ENCODE peak calls at places on chromosomes 2 and 18, in six cellular contexts. One of them, this sample, is unnamed.

GRCh38 chr2:217552081-217552480 is 450.7 kb downstream of the TNS1 start:
- DNase-seq in right atrium auricular region: no peak
- DNase-seq in pancreas: no peak
- DNase-seq in stomach: no peak
- DNase-seq in uterus: no peak
- DNase-seq in spleen: no peak
- DNase-seq in this sample: no peak

GRCh38 chr2:10548626-10549025 is 100.5 kb upstream of the ODC1 start:
- DNase-seq in right atrium auricular region: no peak
- DNase-seq in pancreas: no peak
- DNase-seq in stomach: no peak
- DNase-seq in uterus: no peak
- DNase-seq in spleen: no peak
- DNase-seq in this sample: no peak

GRCh38 chr2:29114841-29115609 is at the start of gene CLIP4:
- DNase-seq in right atrium auricular region: peak
- DNase-seq in pancreas: peak
- DNase-seq in stomach: peak
- DNase-seq in uterus: peak
- DNase-seq in spleen: peak
- DNase-seq in this sample: peak

GRCh38 chr2:215713393-215713792 is 277.5 kb upstream of the FN1 start:
- DNase-seq in right atrium auricular region: no peak
- DNase-seq in pancreas: no peak
- DNase-seq in stomach: no peak
- DNase-seq in uterus: no peak
- DNase-seq in spleen: no peak
- DNase-seq in this sample: no peak

GRCh38 chr2:222418734-222419133 is 5.6 kb upstream of the SGPP2 start:
- DNase-seq in right atrium auricular region: no peak
- DNase-seq in pancreas: no peak
- DNase-seq in stomach: no peak
- DNase-seq in uterus: no peak
- DNase-seq in spleen: no peak
- DNase-seq in this sample: no peak

GRCh38 chr2:20403693-20404381 is 43.0 kb upstream of the RHOB start:
- DNase-seq in right atrium auricular region: peak
- DNase-seq in pancreas: no peak
- DNase-seq in stomach: no peak
- DNase-seq in uterus: no peak
- DNase-seq in spleen: no peak
- DNase-seq in this sample: no peak

GRCh38 chr2:109123586-109124201 is 5.3 kb upstream of the SH3RF3 start:
- DNase-seq in right atrium auricular region: peak
- DNase-seq in pancreas: no peak
- DNase-seq in stomach: no peak
- DNase-seq in uterus: no peak
- DNase-seq in spleen: no peak
- DNase-seq in this sample: no peak

GRCh38 chr2:137190411-137191190 is 425.3 kb downstream of the THSD7B start:
- DNase-seq in right atrium auricular region: no peak
- DNase-seq in pancreas: peak
- DNase-seq in stomach: no peak
- DNase-seq in uterus: no peak
- DNase-seq in spleen: no peak
- DNase-seq in this sample: peak

GRCh38 chr2:51013060-51013746 is 18.7 kb downstream of the NRXN1 start:
- DNase-seq in right atrium auricular region: no peak
- DNase-seq in pancreas: peak
- DNase-seq in stomach: peak
- DNase-seq in uterus: no peak
- DNase-seq in spleen: no peak
- DNase-seq in this sample: no peak

GRCh38 chr2:56676966-56677365 is 493.2 kb downstream of the CCDC85A start:
- DNase-seq in right atrium auricular region: no peak
- DNase-seq in pancreas: no peak
- DNase-seq in stomach: no peak
- DNase-seq in uterus: no peak
- DNase-seq in spleen: no peak
- DNase-seq in this sample: no peak

GRCh38 chr2:106272202-106272807 is 78.2 kb upstream of the UXS1 start:
- DNase-seq in right atrium auricular region: no peak
- DNase-seq in pancreas: no peak
- DNase-seq in stomach: no peak
- DNase-seq in uterus: no peak
- DNase-seq in spleen: no peak
- DNase-seq in this sample: no peak

GRCh38 chr18:31744661-31745060 is 16.0 kb downstream of the SLC25A52 start:
- DNase-seq in right atrium auricular region: no peak
- DNase-seq in pancreas: no peak
- DNase-seq in stomach: no peak
- DNase-seq in uterus: no peak
- DNase-seq in spleen: no peak
- DNase-seq in this sample: no peak

GRCh38 chr2:120012771-120013568 is at the start of gene EPB41L5:
- DNase-seq in right atrium auricular region: peak
- DNase-seq in pancreas: peak
- DNase-seq in stomach: peak
- DNase-seq in uterus: peak
- DNase-seq in spleen: peak
- DNase-seq in this sample: peak

GRCh38 chr2:120016800-120017199 is 3.9 kb downstream of the EPB41L5 start:
- DNase-seq in right atrium auricular region: no peak
- DNase-seq in pancreas: no peak
- DNase-seq in stomach: no peak
- DNase-seq in uterus: no peak
- DNase-seq in spleen: no peak
- DNase-seq in this sample: no peak

GRCh38 chr2:120012363-120012762 is 514 bp upstream of the EPB41L5 start:
- DNase-seq in right atrium auricular region: no peak
- DNase-seq in pancreas: no peak
- DNase-seq in stomach: no peak
- DNase-seq in uterus: no peak
- DNase-seq in spleen: no peak
- DNase-seq in this sample: no peak

GRCh38 chr2:120013569-120014223 is 819 bp downstream of the EPB41L5 start:
- DNase-seq in right atrium auricular region: no peak
- DNase-seq in pancreas: peak
- DNase-seq in stomach: no peak
- DNase-seq in uterus: no peak
- DNase-seq in spleen: no peak
- DNase-seq in this sample: peak

GRCh38 chr2:120014231-120014990 is 1.5 kb downstream of the EPB41L5 start:
- DNase-seq in right atrium auricular region: no peak
- DNase-seq in pancreas: no peak
- DNase-seq in stomach: no peak
- DNase-seq in uterus: no peak
- DNase-seq in spleen: no peak
- DNase-seq in this sample: no peak
- H3K27ac ChIP-seq in right atrium auricular region: no peak
- H3K27ac ChIP-seq in pancreas: no peak
- H3K27ac ChIP-seq in stomach: peak
- H3K27ac ChIP-seq in uterus: no peak
- H3K27ac ChIP-seq in spleen: no peak
- H3K27ac ChIP-seq in this sample: peak

GRCh38 chr2:118913131-118913804 is 28.7 kb upstream of the MARCO start:
- DNase-seq in right atrium auricular region: no peak
- DNase-seq in pancreas: no peak
- DNase-seq in stomach: no peak
- DNase-seq in uterus: no peak
- DNase-seq in spleen: no peak
- DNase-seq in this sample: no peak
- H3K27ac ChIP-seq in right atrium auricular region: no peak
- H3K27ac ChIP-seq in pancreas: no peak
- H3K27ac ChIP-seq in stomach: no peak
- H3K27ac ChIP-seq in uterus: no peak
- H3K27ac ChIP-seq in spleen: no peak
- H3K27ac ChIP-seq in this sample: no peak

GRCh38 chr2:103817746-103818145 is 1036.2 kb upstream of the POU3F3 start:
- DNase-seq in right atrium auricular region: no peak
- DNase-seq in pancreas: no peak
- DNase-seq in stomach: no peak
- DNase-seq in uterus: no peak
- DNase-seq in spleen: no peak
- DNase-seq in this sample: no peak
- H3K27ac ChIP-seq in right atrium auricular region: no peak
- H3K27ac ChIP-seq in pancreas: no peak
- H3K27ac ChIP-seq in stomach: no peak
- H3K27ac ChIP-seq in uterus: no peak
- H3K27ac ChIP-seq in spleen: no peak
- H3K27ac ChIP-seq in this sample: no peak

GRCh38 chr2:226977775-226978190 is 141.9 kb downstream of the RHBDD1 start:
- DNase-seq in right atrium auricular region: no peak
- DNase-seq in pancreas: no peak
- DNase-seq in stomach: no peak
- DNase-seq in uterus: no peak
- DNase-seq in spleen: no peak
- DNase-seq in this sample: no peak
- H3K27ac ChIP-seq in right atrium auricular region: no peak
- H3K27ac ChIP-seq in pancreas: no peak
- H3K27ac ChIP-seq in stomach: no peak
- H3K27ac ChIP-seq in uterus: no peak
- H3K27ac ChIP-seq in spleen: no peak
- H3K27ac ChIP-seq in this sample: no peak

GRCh38 chr2:229980440-229981184 is 58.3 kb downstream of the FBXO36 start:
- DNase-seq in right atrium auricular region: peak
- DNase-seq in pancreas: no peak
- DNase-seq in stomach: peak
- DNase-seq in uterus: peak
- DNase-seq in spleen: peak
- DNase-seq in this sample: peak
- H3K27ac ChIP-seq in right atrium auricular region: peak
- H3K27ac ChIP-seq in pancreas: no peak
- H3K27ac ChIP-seq in stomach: peak
- H3K27ac ChIP-seq in uterus: peak
- H3K27ac ChIP-seq in spleen: no peak
- H3K27ac ChIP-seq in this sample: peak

GRCh38 chr2:239259173-239259572 is 141.6 kb downstream of the HDAC4 start:
- DNase-seq in right atrium auricular region: no peak
- DNase-seq in pancreas: no peak
- DNase-seq in stomach: no peak
- DNase-seq in uterus: no peak
- DNase-seq in spleen: peak
- DNase-seq in this sample: no peak
- H3K27ac ChIP-seq in right atrium auricular region: peak
- H3K27ac ChIP-seq in pancreas: no peak
- H3K27ac ChIP-seq in stomach: no peak
- H3K27ac ChIP-seq in uterus: no peak
- H3K27ac ChIP-seq in spleen: peak
- H3K27ac ChIP-seq in this sample: peak

DNA sequence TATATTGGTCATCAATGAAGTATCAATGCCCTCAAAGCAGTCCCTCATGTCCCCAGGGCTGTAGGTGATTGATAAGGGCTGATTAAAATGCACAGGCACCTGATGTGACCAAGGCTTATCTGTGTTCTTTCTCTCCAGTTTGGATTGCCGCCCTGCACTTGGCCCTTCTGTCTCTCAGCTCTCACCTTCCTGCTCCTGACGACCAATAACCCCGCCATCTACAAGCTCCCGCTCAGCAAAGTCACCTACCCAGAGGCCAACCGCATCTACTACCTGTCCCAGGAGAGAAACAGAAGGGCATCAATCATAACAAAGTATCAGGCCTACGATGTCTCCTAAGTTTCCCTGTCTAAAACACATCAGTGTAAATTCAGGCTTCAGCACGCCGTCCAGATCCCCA is 41.8 kb upstream of the SLC14A1 start:
- DNase-seq in right atrium auricular region: no peak
- DNase-seq in pancreas: no peak
- DNase-seq in stomach: no peak
- DNase-seq in uterus: no peak
- DNase-seq in spleen: no peak
- DNase-seq in this sample: no peak
- H3K27ac ChIP-seq in right atrium auricular region: no peak
- H3K27ac ChIP-seq in pancreas: no peak
- H3K27ac ChIP-seq in stomach: no peak
- H3K27ac ChIP-seq in uterus: no peak
- H3K27ac ChIP-seq in spleen: no peak
- H3K27ac ChIP-seq in this sample: no peak

GRCh38 chr2:54549912-54550518 is 93.9 kb downstream of the SPTBN1 start:
- DNase-seq in right atrium auricular region: peak
- DNase-seq in pancreas: no peak
- DNase-seq in stomach: no peak
- DNase-seq in uterus: no peak
- DNase-seq in spleen: no peak
- DNase-seq in this sample: no peak
- H3K27ac ChIP-seq in right atrium auricular region: no peak
- H3K27ac ChIP-seq in pancreas: peak
- H3K27ac ChIP-seq in stomach: no peak
- H3K27ac ChIP-seq in uterus: peak
- H3K27ac ChIP-seq in spleen: no peak
- H3K27ac ChIP-seq in this sample: peak

This sample was measured in left ventricle myocardium inferior.